ENCODE peak calls at places on chromosomes 5 and 9, in seven cellular contexts. V, B, R, O, S, P and E are unnamed samples.

GRCh38 chr5:96733771-96734498 is 71.8 kb downstream of the CAST start:
- DNase-seq in P (peak), V (no peak), S (no peak), B (no peak), R (no peak), O (no peak), E (no peak)

GRCh38 chr5:177231479-177232250 is 71.9 kb downstream of the RAB24 start:
- DNase-seq in P (no peak), V (no peak), S (no peak), O (no peak), B (no peak), R (no peak), E (no peak)

GRCh38 chr5:53406630-53407316 is 73.7 kb upstream of the FST start:
- DNase-seq in V (peak), R (no peak), B (no peak), S (peak), P (peak), O (no peak), E (no peak)

GRCh38 chr9:134922932-134923240 is 5.2 kb upstream of the FCN1 start:
- DNase-seq in O (no peak), R (no peak), P (no peak), S (no peak), B (no peak), V (no peak), E (no peak)

GRCh38 chr5:171724771-171725609 is 60.6 kb upstream of the SMIM23 start:
- DNase-seq in O (no peak), S (no peak), R (no peak), B (no peak), V (peak), P (peak), E (no peak)

GRCh38 chr9:34986541-34987047 is 3.0 kb upstream of the DNAJB5 start:
- DNase-seq in P (peak), B (peak), V (peak), S (peak), O (peak), R (no peak), E (no peak)

GRCh38 chr9:27430754-27431540 is 93.1 kb upstream of the IFNK start:
- DNase-seq in P (no peak), O (no peak), B (no peak), S (no peak), V (no peak), R (no peak), E (no peak)

GRCh38 chr9:109442716-109443115 is 55.4 kb downstream of the PTPN3 start:
- DNase-seq in V (no peak), S (no peak), P (no peak), B (no peak), R (no peak), O (no peak), E (no peak)

GRCh38 chr9:16869961-16870605 is 387 bp downstream of the BNC2 start:
- DNase-seq in P (peak), R (no peak), B (no peak), O (no peak), S (peak), V (peak), E (no peak)

GRCh38 chr5:160747963-160748362 is 104.0 kb downstream of the ATP10B start:
- DNase-seq in V (no peak), B (no peak), R (no peak), P (no peak), S (no peak), O (no peak), E (no peak)

GRCh38 chr9:119020284-119020683 is 349.0 kb downstream of the BRINP1 start:
- DNase-seq in V (peak), P (peak), O (peak), S (peak), B (no peak), R (no peak), E (no peak)

GRCh38 chr9:35481347-35481975 is 8.4 kb upstream of the RUSC2 start:
- DNase-seq in S (peak), R (no peak), O (peak), P (peak), V (peak), B (peak), E (peak)

GRCh38 chr9:136676297-136676794 is 10.9 kb downstream of the AGPAT2 start:
- DNase-seq in R (no peak), S (no peak), B (no peak), P (no peak), V (no peak), O (no peak), E (no peak)

GRCh38 chr9:34072868-34073590 is 24.3 kb upstream of the UBAP2 start:
- DNase-seq in B (no peak), R (no peak), O (peak), P (peak), S (peak), V (peak), E (no peak)

GRCh38 chr9:12882430-12882829 is 107.6 kb downstream of the LURAP1L start:
- DNase-seq in B (no peak), O (no peak), V (peak), S (peak), P (peak), R (no peak), E (no peak)

GRCh38 chr9:93636172-93636661 is 59.8 kb downstream of the PHF2 start:
- DNase-seq in B (no peak), P (no peak), S (no peak), R (no peak), V (no peak), O (no peak), E (no peak)

GRCh38 chr9:37984672-37985611 is 81.0 kb upstream of the SLC25A51 start:
- DNase-seq in P (peak), S (peak), O (peak), R (no peak), V (peak), B (no peak), E (no peak)

GRCh38 chr9:5617749-5618148 is 11.2 kb upstream of the RIC1 start:
- DNase-seq in O (no peak), S (no peak), V (no peak), R (no peak), P (no peak), B (peak), E (no peak)

GRCh38 chr5:77937015-77937908 is 161.1 kb upstream of the TBCA start:
- DNase-seq in P (no peak), B (no peak), O (no peak), V (no peak), R (no peak), S (no peak), E (no peak)